ENCODE peak calls at places on chromosomes 12 and 14, in six cellular contexts. T is thyroid gland, U is IMR-90, D is heart left ventricle, F is GM12878, I is suprapubic skin. V is an unnamed sample.

GRCh38 chr12:49355913-49356312 is 9.2 kb downstream of the DNAJC22 start:
- DNase-seq in T (no peak), U (no peak), D (no peak), F (no peak), I (no peak), V (no peak)

GRCh38 chr14:32984531-32984930 is 45.9 kb downstream of the NPAS3 start:
- DNase-seq in T (no peak), U (no peak), D (no peak), F (no peak), I (no peak), V (no peak)

GRCh38 chr14:54687750-54688119 is 120.8 kb downstream of the SAMD4A start:
- DNase-seq in T (no peak), U (no peak), D (peak; percentile 48), F (no peak), I (no peak), V (no peak)

GRCh38 chr12:12645485-12645884 is 33.8 kb downstream of the CREBL2 start:
- DNase-seq in T (no peak), U (peak; percentile 40), D (no peak), F (no peak), I (no peak), V (no peak)

GRCh38 chr12:65194949-65195348 is 25.6 kb downstream of the LEMD3 start:
- DNase-seq in T (no peak), U (no peak), D (no peak), F (no peak), I (no peak), V (no peak)

GRCh38 chr12:132789099-132789471 is 27.5 kb upstream of the ANKLE2 start:
- DNase-seq in T (no peak), U (no peak), D (no peak), F (no peak), I (no peak), V (no peak)

GRCh38 chr12:108722992-108723766 is 8.1 kb downstream of the CORO1C start:
- DNase-seq in T (no peak), U (peak; percentile 95), D (no peak), F (no peak), I (no peak), V (no peak)

GRCh38 chr12:11726659-11727058 is 77.2 kb downstream of the ETV6 start:
- DNase-seq in T (no peak), U (no peak), D (no peak), F (no peak), I (no peak), V (no peak)

GRCh38 chr12:9651265-9651729 is 18.2 kb upstream of the CLEC2D start:
- DNase-seq in T (no peak), U (peak; percentile 67), D (no peak), F (no peak), I (no peak), V (no peak)

GRCh38 chr14:93892505-93892839 is 34.7 kb upstream of the FAM181A start:
- DNase-seq in T (no peak), U (no peak), D (no peak), F (no peak), I (no peak), V (no peak)

GRCh38 chr12:113910751-113911272 is 55.3 kb downstream of the RBM19 start:
- DNase-seq in T (no peak), U (no peak), D (no peak), F (no peak), I (no peak), V (no peak)

GRCh38 chr14:58297412-58297761 is 968 bp upstream of the ARID4A start:
- DNase-seq in T (no peak), U (no peak), D (no peak), F (no peak), I (no peak), V (no peak)

GRCh38 chr14:34235635-34236300 is 226.3 kb downstream of the SPTSSA start:
- DNase-seq in T (no peak), U (peak; percentile 4), D (no peak), F (no peak), I (no peak), V (no peak)

GRCh38 chr12:857611-858010 is 91.9 kb downstream of the RAD52 start:
- DNase-seq in T (no peak), U (peak; percentile 82), D (no peak), F (no peak), I (no peak), V (no peak)

GRCh38 chr12:78746001-78746400 is 118.6 kb upstream of the SYT1 start:
- DNase-seq in T (no peak), U (no peak), D (no peak), F (no peak), I (no peak), V (no peak)

GRCh38 chr12:77746108-77746507 is 84.6 kb upstream of the NAV3 start:
- DNase-seq in T (no peak), U (peak; percentile 38), D (no peak), F (peak; percentile 83), I (no peak), V (no peak)

GRCh38 chr14:34363733-34364134 is 98.3 kb downstream of the SPTSSA start:
- DNase-seq in T (no peak), U (no peak), D (no peak), F (no peak), I (no peak), V (no peak)

GRCh38 chr12:99045158-99045557 is 400.1 kb downstream of the APAF1 start:
- DNase-seq in T (no peak), U (no peak), D (no peak), F (no peak), I (no peak), V (no peak)

GRCh38 chr14:99256483-99256874 is 15.5 kb downstream of the BCL11B start:
- DNase-seq in T (no peak), U (no peak), D (no peak), F (no peak), I (no peak), V (no peak)

GRCh38 chr12:8088574-8088973 is 6.5 kb downstream of the NECAP1 start:
- DNase-seq in T (no peak), U (no peak), D (no peak), F (no peak), I (no peak), V (no peak)

GRCh38 chr12:108337235-108338223 is 1.6 kb downstream of the CMKLR1 start:
- DNase-seq in T (no peak), U (peak; percentile 8), D (no peak), F (no peak), I (no peak), V (no peak)

GRCh38 chr14:79557309-79557708 is 654.0 kb downstream of the DIO2 start:
- DNase-seq in T (no peak), U (no peak), D (no peak), F (no peak), I (no peak), V (no peak)

GRCh38 chr12:67430708-67431335 is 161.7 kb downstream of the CAND1 start:
- DNase-seq in T (no peak), U (no peak), D (peak; percentile 73), F (no peak), I (no peak), V (no peak)
- H3K4me1 ChIP-seq in T (peaks cover 12% of the 10 kb centered on the region), U (peaks cover 17% of the 10 kb centered on the region), D (peaks cover 40% of the 10 kb centered on the region), F (peaks cover 5% of the 10 kb centered on the region), I (peaks cover 21% of the 10 kb centered on the region), V (peaks cover 15% of the 10 kb centered on the region)

DNA sequence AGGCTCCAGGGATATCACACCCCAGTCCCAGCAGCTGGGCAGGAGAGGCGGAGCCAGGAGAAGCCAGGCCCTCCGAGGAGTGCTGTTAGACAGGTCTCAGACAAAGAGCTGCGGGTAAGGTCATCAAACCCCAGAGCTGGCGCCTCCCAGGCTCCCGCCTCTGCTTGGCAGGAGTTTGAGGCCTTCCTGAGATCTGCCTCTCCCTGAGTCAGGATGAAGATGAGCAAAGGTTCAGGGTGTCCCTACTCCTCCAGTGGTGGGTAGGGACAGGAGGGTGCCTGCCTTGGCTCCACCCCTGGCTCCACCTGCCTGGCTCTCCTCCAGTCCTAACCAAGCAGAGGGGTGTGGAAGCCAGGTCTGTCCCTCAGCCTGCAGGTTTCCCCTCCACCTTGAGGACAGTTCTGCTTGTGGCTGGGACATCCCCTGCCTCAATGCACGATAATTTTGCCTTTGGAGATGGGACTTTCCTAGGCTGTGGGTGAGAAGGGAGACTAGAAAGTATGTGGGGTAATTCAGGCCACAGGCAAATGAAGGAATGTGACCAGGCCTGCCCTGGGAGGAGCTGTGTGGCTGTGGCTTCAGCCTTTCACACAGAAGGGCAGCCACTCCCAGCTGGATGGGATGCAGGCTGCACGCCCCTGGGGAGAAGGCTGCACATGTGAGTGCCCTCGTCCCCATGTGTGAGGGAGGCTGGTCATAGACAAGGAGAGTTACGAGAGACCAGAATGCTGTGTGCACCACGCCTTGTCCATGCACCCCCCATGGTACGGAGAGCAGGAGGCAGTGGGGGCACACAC is 2.2 kb downstream of the PLEKHG6 start:
- DNase-seq in T (peak; percentile 77), U (no peak), D (no peak), F (peak; percentile 94), I (no peak), V (no peak)
- TF ChIP-seq POLR2A in T (no peak), U (no peak), D (no peak), F (no peak), I (no peak), V (no peak)

GRCh38 chr14:102971314-102971713 is 48.9 kb downstream of the AMN start:
- DNase-seq in T (peak; percentile 71), U (no peak), D (no peak), F (no peak), I (no peak), V (no peak)
- H3K4me3 ChIP-seq in T (no peak overlapping the region), U (no peak overlapping the region), D (no peak overlapping the region), F (no peak overlapping the region), I (no peak overlapping the region), V (no peak overlapping the region)

DNA sequence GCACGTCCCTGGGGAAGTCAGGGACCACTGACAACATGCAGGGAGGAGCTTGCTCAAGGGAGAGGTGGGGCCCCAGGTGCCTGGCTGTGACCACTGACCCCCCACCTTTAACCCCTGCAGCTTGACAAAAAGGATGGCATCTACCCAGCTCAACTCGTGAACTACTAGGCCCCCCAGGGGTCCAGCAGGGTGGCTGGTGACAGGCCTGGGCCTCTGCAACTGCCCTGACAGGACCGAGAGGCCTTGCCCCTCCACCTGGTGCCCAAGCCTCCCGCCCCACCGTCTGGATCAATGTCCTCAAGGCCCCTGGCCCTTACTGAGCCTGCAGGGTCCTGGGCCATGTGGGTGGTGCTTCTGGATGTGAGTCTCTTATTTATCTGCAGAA is 26.3 kb downstream of the HIP1R start:
- DNase-seq in T (no peak), U (no peak), D (no peak), F (no peak), I (peak; percentile 80), V (no peak)
- H3K4me1 ChIP-seq in T (peaks cover 27% of the 10 kb centered on the region), U (peaks cover 3% of the 10 kb centered on the region), D (peaks cover 38% of the 10 kb centered on the region), F (no peaks in the 10 kb centered on the region), I (peaks cover 33% of the 10 kb centered on the region), V (peaks cover 5% of the 10 kb centered on the region)

GRCh38 chr14:69398053-69398817 is at the start of the genes ERH and SLC39A9:
- DNase-seq in T (peak; percentile 96), U (peak; percentile 97), D (peak; percentile 97), F (peak; percentile 97), I (peak; percentile 98), V (peak; percentile 75)
- TF ChIP-seq POLR2A in T (no peak), U (peak; percentile 93), D (no peak), F (peak; percentile 91), I (peak; percentile 45), V (peak; percentile 50)

DNA sequence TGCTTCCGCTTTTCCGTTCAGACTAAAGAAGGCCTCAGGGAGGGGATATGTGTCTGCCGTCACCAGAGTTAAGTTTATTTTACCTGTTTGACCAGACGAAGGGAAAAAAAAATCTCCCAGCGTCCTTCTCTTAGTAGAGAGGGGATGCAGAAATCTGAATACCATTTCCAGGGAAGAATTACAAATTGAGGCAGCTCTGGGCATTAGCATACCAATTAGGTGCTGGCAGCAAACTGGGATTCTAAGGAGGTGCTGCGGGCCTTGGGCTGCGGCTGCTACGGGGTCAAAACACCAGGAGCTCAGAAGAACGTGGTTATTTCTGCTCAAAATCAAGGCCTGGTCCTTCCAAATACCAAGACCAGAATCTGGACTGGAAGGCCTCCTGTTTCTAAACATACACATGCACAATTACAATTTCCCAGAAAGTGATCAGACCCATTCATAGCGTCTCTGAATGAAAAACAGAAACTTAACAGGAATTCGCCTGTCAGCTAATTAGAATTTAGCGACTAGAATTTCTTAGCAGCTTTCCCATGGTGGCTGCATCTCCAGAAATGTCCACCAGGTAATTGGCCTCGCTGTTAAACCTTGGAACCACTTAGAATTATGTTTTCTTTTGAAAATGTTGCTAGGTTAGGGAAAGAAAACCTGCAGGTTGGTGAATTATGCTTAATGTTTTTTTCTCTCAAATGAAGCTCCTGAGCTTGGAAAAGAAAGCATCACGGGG is 617.0 kb downstream of the VRK1 start:
- DNase-seq in T (no peak), U (no peak), D (no peak), F (no peak), I (no peak), V (no peak)
- H3K4me3 ChIP-seq in T (no peak overlapping the region), U (no peak overlapping the region), D (no peak overlapping the region), F (no peak overlapping the region), I (no peak overlapping the region), V (no peak overlapping the region)